ENCODE peak calls at places on chromosomes 3 and 15, in seven cellular contexts. E is brain microvascular endothelial cell, M is endothelial cell, Y is mammary epithelial cell, A is body of pancreas, F is neural crest cell, Q is MCF 10A. O is an unnamed sample.
A peak's percentile ranks its signal among the peaks of the same experiment; 100 is the strongest.

GRCh38 chr15:86079491-86080266 is at the start of gene AGBL1:
- DNase-seq in Y (no peak), F (no peak), Q (no peak), E (no peak), M (no peak), A (no peak), O (no peak)

GRCh38 chr3:37290551-37290950 is 116.2 kb upstream of the LRRFIP2 start:
- DNase-seq in A (no peak), E (no peak), F (no peak), M (no peak), Q (no peak), Y (peak; percentile 21), O (no peak)

GRCh38 chr3:36220189-36220588 is 160.1 kb upstream of the STAC start:
- DNase-seq in M (no peak), F (no peak), E (no peak), Q (no peak), Y (no peak), A (no peak), O (no peak)

GRCh38 chr3:36837089-36837488 is 72.7 kb upstream of the DCLK3 start:
- DNase-seq in Q (no peak), M (no peak), Y (no peak), F (no peak), A (no peak), E (no peak), O (no peak)

GRCh38 chr3:22245122-22245521 is 494.1 kb upstream of the ZNF385D start:
- DNase-seq in A (no peak), Y (peak; percentile 84), F (no peak), M (no peak), E (peak; percentile 89), Q (peak; percentile 92), O (no peak)

GRCh38 chr3:52288674-52289073 is 1.0 kb downstream of the GLYCTK start:
- DNase-seq in M (no peak), A (no peak), Y (no peak), F (no peak), Q (no peak), E (no peak), O (no peak)

GRCh38 chr15:101091080-101092017 is 160.5 kb downstream of the CHSY1 start:
- DNase-seq in Q (no peak), E (peak; percentile 89), M (peak; percentile 38), F (peak; percentile 72), Y (peak; percentile 17), A (no peak), O (no peak)

GRCh38 chr15:92184679-92185230 is 208.9 kb upstream of the ST8SIA2 start:
- DNase-seq in M (no peak), E (no peak), A (no peak), F (no peak), Y (no peak), Q (no peak), O (no peak)

GRCh38 chr3:23734481-23734880 is 71.3 kb upstream of the UBE2E1 start:
- DNase-seq in Q (no peak), A (no peak), E (no peak), F (no peak), M (no peak), Y (peak; percentile 11), O (no peak)

GRCh38 chr3:184259878-184260570 is 1.3 kb downstream of the CAMK2N2 start:
- DNase-seq in Y (peak; percentile 14), A (peak; percentile 63), M (peak; percentile 59), F (peak; percentile 45), E (peak; percentile 20), Q (no peak), O (no peak)

GRCh38 chr3:177673105-177673804 is 476.0 kb upstream of the TBL1XR1 start:
- DNase-seq in Q (peak; percentile 11), Y (no peak), E (peak; percentile 86), F (no peak), A (no peak), M (no peak), O (no peak)

GRCh38 chr3:193879099-193879863 is 256.7 kb upstream of the HES1 start:
- DNase-seq in M (no peak), Y (no peak), A (no peak), E (no peak), F (no peak), Q (no peak), O (no peak)

GRCh38 chr3:110620118-110620517 is 451.5 kb upstream of the NECTIN3 start:
- DNase-seq in F (no peak), Y (peak; percentile 2), M (no peak), Q (no peak), A (no peak), E (no peak), O (no peak)

GRCh38 chr15:99054025-99054387 is 46.4 kb upstream of the PGPEP1L start:
- DNase-seq in Q (no peak), E (no peak), F (no peak), Y (no peak), M (no peak), A (no peak), O (no peak)

GRCh38 chr15:80530737-80531365 is 126.7 kb downstream of the ARNT2 start:
- DNase-seq in A (no peak), E (no peak), F (no peak), M (no peak), Q (no peak), Y (no peak), O (no peak)

GRCh38 chr3:175617247-175617646 is 758.1 kb downstream of the NAALADL2 start:
- DNase-seq in M (no peak), F (no peak), E (no peak), A (no peak), Q (no peak), Y (no peak), O (no peak)

GRCh38 chr15:76840830-76841460 is 64.2 kb downstream of the SCAPER start:
- DNase-seq in Y (peak; percentile 21), Q (peak; percentile 48), E (peak; percentile 14), F (no peak), A (no peak), M (no peak), O (no peak)

GRCh38 chr15:55196011-55196410 is 730 bp downstream of the RSL24D1 start:
- DNase-seq in M (no peak), E (no peak), F (no peak), Q (no peak), Y (peak; percentile 8), A (no peak), O (no peak)

DNA sequence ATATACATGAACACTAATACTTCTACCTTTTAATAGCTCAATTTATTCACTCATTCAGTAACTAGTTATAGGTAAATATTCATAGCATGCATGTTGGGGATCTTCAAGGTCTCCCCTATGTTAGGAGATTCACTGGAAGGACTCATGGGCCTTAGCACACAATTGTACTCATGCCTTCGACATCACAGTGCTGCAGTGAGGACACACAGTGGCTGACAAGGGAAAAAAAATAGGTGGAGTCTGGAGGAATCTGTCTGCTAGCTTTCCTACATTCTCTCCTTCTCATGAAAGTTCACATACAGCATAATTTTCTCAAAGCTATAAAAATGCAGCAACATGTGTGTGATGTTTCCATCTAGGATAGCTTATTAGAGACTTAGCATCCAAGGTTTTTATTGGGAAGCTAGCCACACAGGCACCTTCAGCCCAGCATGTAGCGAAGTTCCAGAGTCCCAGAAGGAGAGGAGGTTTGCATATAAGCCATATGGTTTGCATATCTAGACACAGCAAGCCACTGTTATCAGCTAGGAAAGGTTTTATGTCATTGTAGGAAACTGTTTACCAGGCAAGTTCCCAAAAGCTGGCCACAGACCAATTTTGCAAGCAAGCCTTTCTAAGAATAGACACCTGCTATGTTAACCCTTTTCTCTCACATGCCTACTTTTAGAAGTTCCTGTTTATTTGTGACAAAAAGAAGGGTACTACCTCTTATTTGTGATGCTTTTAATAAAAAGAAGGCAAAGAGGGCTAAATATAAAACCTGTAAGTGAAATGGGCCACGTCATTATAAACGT is 46.4 kb downstream of the MORC1 start:
- DNase-seq in A (peak; percentile 23), F (no peak), M (no peak), Q (peak; percentile 13), Y (peak; percentile 4), E (no peak), O (no peak)
- TF ChIP-seq CTCF in A (no peak), F (no peak), M (no peak), Q (no peak), Y (peak; percentile 21), E (no peak), O (no peak)

DNA sequence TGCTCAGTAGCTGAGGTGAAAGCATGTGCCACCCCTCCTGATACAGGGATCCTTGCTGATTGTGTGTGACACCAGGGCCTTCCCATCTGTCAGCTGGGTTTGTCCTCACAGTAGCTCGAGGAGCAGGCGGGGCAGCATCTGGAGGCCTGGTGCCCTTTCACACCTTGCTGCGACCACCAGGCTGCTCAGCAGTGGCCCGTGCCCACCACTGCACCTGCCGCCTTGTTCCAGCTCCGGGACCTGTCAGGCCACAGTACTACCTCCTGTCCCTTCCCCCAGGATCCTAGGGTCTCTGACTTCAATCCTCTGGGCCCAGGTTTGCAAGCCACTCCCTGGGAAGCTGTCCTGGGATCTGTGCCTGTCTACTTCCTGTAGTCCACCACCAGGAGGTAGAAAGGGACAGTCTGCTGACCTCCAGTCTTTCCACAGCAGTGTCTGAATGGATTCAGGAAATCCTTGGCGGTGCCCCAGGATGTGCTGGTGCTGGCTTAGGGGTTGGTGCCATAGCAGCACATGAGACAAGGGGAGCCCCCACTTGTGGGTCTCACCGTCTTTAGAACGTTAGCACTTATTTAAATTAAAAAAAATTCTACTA is 27.5 kb downstream of the APBA2 start:
- DNase-seq in Q (no peak), Y (no peak), E (no peak), F (no peak), M (no peak), A (no peak), O (no peak)
- TF ChIP-seq CTCF in Q (no peak), Y (no peak), E (peak; percentile 54), F (no peak), M (no peak), A (no peak), O (no peak)

DNA sequence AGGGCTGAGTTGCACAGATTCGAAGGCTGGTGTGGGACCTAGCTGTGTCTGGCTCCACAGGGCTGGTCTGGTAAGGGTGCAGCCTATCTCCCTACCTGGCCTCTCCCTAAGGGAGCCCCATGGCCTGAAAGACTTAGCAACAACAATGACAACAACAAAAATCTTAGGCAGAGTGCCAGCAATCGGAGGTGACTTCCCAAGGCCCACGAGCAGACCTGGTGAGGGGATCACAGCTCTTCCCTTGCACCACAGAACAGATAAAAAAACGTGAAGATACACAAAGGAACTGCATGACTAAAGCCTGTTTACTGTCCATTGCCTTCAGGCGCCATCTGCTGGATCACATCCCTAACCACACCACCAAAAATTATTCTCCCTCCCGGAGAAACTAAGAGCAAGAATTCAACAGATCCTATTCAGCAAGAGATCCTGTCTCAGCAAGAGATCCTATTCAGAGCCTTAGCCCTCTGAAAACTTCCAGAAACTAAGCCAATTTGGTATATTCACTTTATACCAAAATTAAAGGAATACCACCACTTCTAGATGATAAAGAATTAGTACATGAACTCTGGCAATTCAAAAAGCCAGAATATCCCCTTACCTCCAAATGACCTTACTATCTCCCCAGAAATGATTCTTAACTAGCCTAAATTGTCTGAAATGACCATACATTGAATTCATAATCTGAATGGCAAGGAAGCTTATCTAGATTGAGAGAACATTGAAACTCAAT is 24.1 kb upstream of the OR5K4 start:
- DNase-seq in F (peak; percentile 50), Q (peak; percentile 69), A (peak; percentile 37), Y (peak; percentile 38), E (peak; percentile 64), M (peak; percentile 56), O (peak; percentile 47)
- TF ChIP-seq CTCF in F (peak; percentile 85), Q (peak; percentile 75), A (peak; percentile 76), Y (peak; percentile 83), E (peak; percentile 85), M (peak; percentile 77), O (peak; percentile 70)

DNA sequence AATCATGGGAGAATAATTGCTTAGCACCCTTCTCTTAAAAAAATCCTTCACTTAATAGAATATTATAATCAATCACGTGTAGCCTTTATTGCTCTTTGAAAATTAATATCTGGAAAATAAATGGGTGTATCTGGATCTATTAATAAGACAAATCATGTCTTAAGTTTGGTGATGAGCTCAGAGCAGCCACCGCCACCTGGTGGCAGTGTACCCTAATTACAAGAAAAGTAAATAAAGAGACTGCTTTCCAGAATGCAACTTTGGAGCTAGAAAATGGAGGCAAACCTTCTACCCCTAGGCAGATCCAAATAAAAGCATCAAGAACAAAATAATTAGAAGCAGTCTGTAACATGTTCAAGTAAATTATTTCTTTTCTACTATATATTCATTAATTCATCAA is 43.5 kb downstream of the EPHB1 start:
- DNase-seq in A (no peak), E (no peak), Q (no peak), M (no peak), Y (no peak), F (no peak), O (no peak)
- TF ChIP-seq CTCF in A (no peak), E (peak; percentile 42), Q (peak; percentile 18), M (peak; percentile 78), Y (peak; percentile 36), F (peak; percentile 62), O (no peak)

O was measured in CD14-positive monocyte.